ENCODE peak calls at places on chromosomes 7 and 10, in five cellular contexts. S, A, O, Z and K are unnamed samples.

GRCh38 chr7:20786049-20786412 is 655 bp downstream of the SP8 start:
- DNase-seq in S (no peak), A (no peak), O (no peak), Z (no peak), K (no peak)

GRCh38 chr7:774161-775109 is 47.4 kb upstream of the PRKAR1B start:
- DNase-seq in S (peak; percentile 40), A (peak; percentile 26), O (peak; percentile 54), Z (no peak), K (no peak)

GRCh38 chr10:31698169-31698890 is 230.3 kb downstream of the ARHGAP12 start:
- DNase-seq in S (peak; percentile 87), A (peak; percentile 95), O (peak; percentile 94), Z (peak; percentile 92), K (peak; percentile 94)

GRCh38 chr7:125555921-125556320 is 626.3 kb upstream of the POT1 start:
- DNase-seq in S (no peak), A (no peak), O (no peak), Z (no peak), K (no peak)

GRCh38 chr7:134856141-134856540 is 76.7 kb downstream of the CALD1 start:
- DNase-seq in S (no peak), A (no peak), O (peak; percentile 23), Z (no peak), K (no peak)

GRCh38 chr10:112302335-112302734 is 19.1 kb downstream of the TECTB start:
- DNase-seq in S (no peak), A (no peak), O (no peak), Z (no peak), K (no peak)

GRCh38 chr10:43262902-43263466 is 3.9 kb downstream of the RASGEF1A start:
- DNase-seq in S (no peak), A (no peak), O (no peak), Z (no peak), K (no peak)

GRCh38 chr10:26274391-26274790 is 57.8 kb downstream of the GAD2 start:
- DNase-seq in S (no peak), A (no peak), O (no peak), Z (no peak), K (no peak)

GRCh38 chr7:81684513-81685262 is 85.2 kb downstream of the HGF start:
- DNase-seq in S (peak; percentile 83), A (peak; percentile 100), O (peak; percentile 100), Z (peak; percentile 98), K (peak; percentile 89)

GRCh38 chr10:1474376-1475094 is 262.8 kb downstream of the ADARB2 start:
- DNase-seq in S (no peak), A (no peak), O (no peak), Z (no peak), K (no peak)

GRCh38 chr10:94133239-94133638 is 139.5 kb downstream of the PLCE1 start:
- DNase-seq in S (peak; percentile 80), A (no peak), O (no peak), Z (no peak), K (no peak)

GRCh38 chr10:88361494-88361893 is 221.6 kb downstream of the RNLS start:
- DNase-seq in S (no peak), A (peak; percentile 46), O (no peak), Z (no peak), K (no peak)

GRCh38 chr7:28383949-28384348 is 28.4 kb upstream of the CREB5 start:
- DNase-seq in S (no peak), A (no peak), O (no peak), Z (no peak), K (no peak)

GRCh38 chr7:116948934-116949333 is 4.4 kb upstream of the ST7 start:
- DNase-seq in S (no peak), A (no peak), O (peak; percentile 18), Z (no peak), K (no peak)

GRCh38 chr7:75937958-75938786 is 23.2 kb downstream of the POR start:
- DNase-seq in S (peak; percentile 88), A (peak; percentile 97), O (peak; percentile 91), Z (peak; percentile 87), K (peak; percentile 48)

GRCh38 chr10:50917486-50917885 is 32.1 kb upstream of the A1CF start:
- DNase-seq in S (no peak), A (peak; percentile 60), O (peak; percentile 69), Z (no peak), K (no peak)

GRCh38 chr10:30063098-30063497 is 3.7 kb upstream of the JCAD start:
- DNase-seq in S (no peak), A (peak; percentile 48), O (peak; percentile 79), Z (peak; percentile 77), K (no peak)

GRCh38 chr7:150788474-150789269 is 11.5 kb downstream of the TMEM176B start:
- DNase-seq in S (peak; percentile 59), A (no peak), O (peak; percentile 25), Z (peak; percentile 79), K (no peak)

GRCh38 chr10:84212015-84212414 is 13.3 kb downstream of the LRIT2 start:
- DNase-seq in S (no peak), A (no peak), O (no peak), Z (no peak), K (peak; percentile 44)

GRCh38 chr10:86064219-86064618 is 302.4 kb downstream of the GRID1 start:
- DNase-seq in S (no peak), A (no peak), O (no peak), Z (peak; percentile 30), K (no peak)

GRCh38 chr10:7233259-7233991 is 177.4 kb downstream of the SFMBT2 start:
- DNase-seq in S (peak; percentile 79), A (no peak), O (no peak), Z (no peak), K (no peak)

GRCh38 chr7:157495594-157495993 is 158.8 kb downstream of the DNAJB6 start:
- DNase-seq in S (no peak), A (no peak), O (no peak), Z (peak; percentile 19), K (no peak)

GRCh38 chr10:87559392-87559791 is 54.7 kb downstream of the MINPP1 start:
- DNase-seq in S (no peak), A (no peak), O (no peak), Z (no peak), K (no peak)

GRCh38 chr10:61897671-61898434 is 3.6 kb upstream of the ARID5B start:
- DNase-seq in S (peak; percentile 21), A (peak; percentile 60), O (peak; percentile 77), Z (peak; percentile 70), K (peak; percentile 70)

GRCh38 chr10:7409045-7409731 is 1.6 kb downstream of the SFMBT2 start:
- DNase-seq in S (peak; percentile 58), A (peak; percentile 66), O (peak; percentile 7), Z (no peak), K (no peak)

GRCh38 chr10:32972929-32973328 is 14.9 kb upstream of the ITGB1 start:
- DNase-seq in S (no peak), A (no peak), O (no peak), Z (no peak), K (no peak)

GRCh38 chr7:157472311-157473050 is 135.7 kb downstream of the DNAJB6 start:
- DNase-seq in S (no peak), A (peak; percentile 4), O (peak; percentile 6), Z (peak; percentile 26), K (no peak)

GRCh38 chr7:141945356-141945755 is 1.4 kb downstream of the CLEC5A start:
- DNase-seq in S (no peak), A (no peak), O (no peak), Z (no peak), K (no peak)

GRCh38 chr7:143374556-143374955 is 6.6 kb upstream of the ZYX start:
- DNase-seq in S (no peak), A (no peak), O (no peak), Z (no peak), K (no peak)

GRCh38 chr10:26837139-26837538 is 23.6 kb downstream of the ABI1 start:
- DNase-seq in S (no peak), A (no peak), O (no peak), Z (no peak), K (no peak)

GRCh38 chr10:26486985-26487850 is 49.1 kb downstream of the APBB1IP start:
- DNase-seq in S (peak; percentile 19), A (peak; percentile 64), O (peak; percentile 85), Z (no peak), K (no peak)

GRCh38 chr7:110502893-110503465 is 587.9 kb upstream of the LRRN3 start:
- DNase-seq in S (no peak), A (peak; percentile 80), O (no peak), Z (no peak), K (no peak)

GRCh38 chr7:64838691-64839090 is 44.5 kb downstream of the ZNF138 start:
- DNase-seq in S (no peak), A (no peak), O (no peak), Z (no peak), K (no peak)

GRCh38 chr7:50317697-50318640 is 13.5 kb downstream of the IKZF1 start:
- DNase-seq in S (no peak), A (no peak), O (no peak), Z (no peak), K (no peak)
- H3K27ac ChIP-seq in S (no peak overlapping the region), A (no peak overlapping the region), O (no peak overlapping the region), Z (no peak overlapping the region), K (no peak overlapping the region)

DNA sequence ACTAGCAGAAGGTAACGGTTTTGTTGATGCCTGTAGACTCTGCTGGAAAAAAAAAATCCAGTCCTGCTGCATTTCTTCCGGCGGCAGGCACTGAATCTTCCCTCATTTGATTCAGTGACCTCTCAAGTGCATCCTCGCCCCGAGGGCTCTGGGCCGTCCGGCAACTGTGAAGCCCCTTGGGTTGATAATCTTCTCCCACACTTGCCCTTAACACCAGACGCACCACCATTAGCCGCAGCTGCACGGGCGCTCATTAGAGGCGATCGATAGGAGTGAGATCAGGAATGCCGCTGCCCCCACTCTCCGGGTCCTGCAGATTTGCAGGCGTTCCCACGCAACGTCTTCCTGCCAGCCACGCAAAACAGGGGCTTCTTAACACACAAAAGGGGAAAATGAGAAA is 200.0 kb upstream of the MKI67 start:
- DNase-seq in S (no peak), A (no peak), O (no peak), Z (no peak), K (no peak)
- H3K9me3 ChIP-seq in S (no peaks in the 10 kb centered on the region), A (no peaks in the 10 kb centered on the region), O (no peaks in the 10 kb centered on the region), Z (no peaks in the 10 kb centered on the region), K (no peaks in the 10 kb centered on the region)

GRCh38 chr10:132230557-132231210 is 43.9 kb downstream of the DPYSL4 start:
- DNase-seq in S (no peak), A (no peak), O (no peak), Z (no peak), K (no peak)
- H3K4me3 ChIP-seq in S (no peak overlapping the region), A (no peak overlapping the region), O (no peak overlapping the region), Z (peak overlapping the region; percentile 20), K (peak overlapping the region; percentile 6)

GRCh38 chr7:47047384-47047783 is 534.5 kb downstream of the TNS3 start:
- DNase-seq in S (no peak), A (no peak), O (no peak), Z (no peak), K (no peak)

GRCh38 chr7:47045592-47045991 is 536.3 kb downstream of the TNS3 start:
- DNase-seq in S (no peak), A (peak; percentile 20), O (peak; percentile 76), Z (no peak), K (no peak)

GRCh38 chr7:47044620-47045019 is 537.3 kb downstream of the TNS3 start:
- DNase-seq in S (no peak), A (no peak), O (no peak), Z (no peak), K (no peak)

GRCh38 chr7:47046949-47047348 is 535.0 kb downstream of the TNS3 start:
- DNase-seq in S (no peak), A (no peak), O (no peak), Z (no peak), K (no peak)

DNA sequence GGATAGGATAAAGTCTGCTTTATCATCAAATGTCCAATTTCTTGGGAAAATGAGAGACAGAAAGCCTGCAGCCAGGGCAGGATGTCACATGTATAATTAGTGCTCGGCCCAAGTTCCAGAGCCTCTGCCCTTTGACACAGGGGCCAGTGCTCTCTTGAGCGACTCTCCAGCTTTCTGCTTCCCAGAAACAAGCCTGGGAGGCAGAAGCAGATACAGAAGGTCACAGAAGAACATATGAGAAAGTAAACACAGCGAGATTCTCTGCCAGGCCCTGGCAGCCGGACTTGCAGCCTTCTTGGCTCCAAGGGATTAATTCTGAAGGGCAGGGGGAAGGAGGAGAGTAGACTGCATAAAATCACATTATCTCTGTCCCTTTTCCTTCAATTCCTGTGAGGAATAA is 536.7 kb downstream of the TNS3 start:
- DNase-seq in S (peak; percentile 38), A (peak; percentile 28), O (no peak), Z (no peak), K (no peak)
- H3K27ac ChIP-seq in S (no peak overlapping the region), A (no peak overlapping the region), O (peak overlapping the region; percentile 83), Z (peak overlapping the region; percentile 20), K (no peak overlapping the region)